ENCODE peak calls at places on chromosomes 2 and 18, in nine cellular contexts. I is adipocyte; J is epithelial cell of esophagus; U is endothelial cell; Q is RCC 7860; A is NCI-H1694 treated with DMSO at 0.1 percent for 48 hours; L is stimulated activated CD4-positive, alpha-beta T cell treated with anti-CD3 and anti-CD28 coated beads, Interleukin-4, amount 100 ng/mL, for 24 hours; Y is effector CD4-positive, alpha-beta T cell; F is anterior cingulate cortex. C is an unnamed sample.

GRCh38 chr18:34592961-34593382 is 117.1 kb upstream of the DTNA start:
- DNase-seq in F (peak), I (peak), A (no peak), L (no peak), Y (no peak), J (peak), U (peak), Q (no peak), C (peak)

GRCh38 chr18:26685438-26686173 is 137.3 kb upstream of the KCTD1 start:
- DNase-seq in J (no peak), F (no peak), I (no peak), Y (no peak), A (no peak), L (no peak), Q (no peak), U (no peak), C (no peak)

GRCh38 chr2:166104084-166104483 is 23.7 kb downstream of the SCN1A start:
- DNase-seq in U (no peak), Q (no peak), J (no peak), I (no peak), A (no peak), Y (no peak), F (no peak), L (no peak), C (no peak)

GRCh38 chr2:70957838-70958237 is 20.6 kb upstream of the ANKRD53 start:
- DNase-seq in I (no peak), J (no peak), Q (no peak), A (no peak), F (no peak), L (no peak), U (no peak), Y (no peak), C (no peak)

GRCh38 chr2:117411983-117412382 is 402.5 kb upstream of the DDX18 start:
- DNase-seq in J (no peak), Q (no peak), L (no peak), A (no peak), Y (no peak), I (no peak), U (no peak), F (no peak), C (no peak)

GRCh38 chr2:18597618-18598017 is 8.2 kb upstream of the NT5C1B start:
- DNase-seq in Q (no peak), L (no peak), I (no peak), U (no peak), F (no peak), Y (no peak), J (no peak), A (no peak), C (no peak)

GRCh38 chr2:89848763-89849162 is 1157.3 kb downstream of the RPIA start:
- DNase-seq in I (no peak), J (no peak), A (no peak), U (no peak), F (no peak), Y (no peak), Q (no peak), L (no peak), C (no peak)

GRCh38 chr2:195592101-195592500 is 64.9 kb upstream of the SLC39A10 start:
- DNase-seq in Q (no peak), Y (no peak), J (no peak), A (no peak), F (no peak), U (no peak), I (no peak), L (no peak), C (no peak)